ENCODE peak calls at places on chromosomes 12 and 14, in eight cellular contexts. A is GM23248, F is spleen, B is right cardiac atrium, X is lung, M is mucosa of descending colon, K is breast epithelium, Q is cardiac muscle cell. I is an unnamed sample. For H3K9me3, the result is how much of the 10 kb centered on the place peaks cover.

GRCh38 chr14:89915114-89915878 is 39.2 kb downstream of the EFCAB11 start:
- DNase-seq in A (peak), F (no peak), B (peak), X (peak), M (peak), K (peak), Q (peak), I (peak)

GRCh38 chr12:6563448-6564050 is 4.5 kb downstream of the NOP2 start:
- DNase-seq in A (peak), F (peak), B (peak), X (peak), M (peak), K (no peak), Q (peak), I (peak)

GRCh38 chr12:43069768-43070221 is 480.2 kb upstream of the PRICKLE1 start:
- DNase-seq in A (peak), F (no peak), B (peak), X (no peak), M (peak), K (no peak), Q (no peak), I (no peak)

GRCh38 chr14:75568791-75569190 is 9.6 kb upstream of the FLVCR2 start:
- DNase-seq in A (no peak), F (no peak), B (no peak), X (no peak), M (no peak), K (no peak), Q (no peak), I (no peak)

GRCh38 chr14:84250863-84251262 is 1279.1 kb upstream of the FLRT2 start:
- DNase-seq in A (no peak), F (no peak), B (no peak), X (no peak), M (no peak), K (no peak), Q (no peak), I (no peak)

GRCh38 chr12:45269407-45269741 is 53.5 kb downstream of the ANO6 start:
- DNase-seq in A (no peak), F (no peak), B (no peak), X (no peak), M (no peak), K (no peak), Q (no peak), I (no peak)

GRCh38 chr12:55874465-55874864 is 31.7 kb upstream of the MMP19 start:
- DNase-seq in A (no peak), F (no peak), B (no peak), X (no peak), M (no peak), K (no peak), Q (no peak), I (no peak)

GRCh38 chr12:89875809-89876208 is 167.2 kb upstream of the ATP2B1 start:
- DNase-seq in A (no peak), F (no peak), B (no peak), X (no peak), M (no peak), K (no peak), Q (no peak), I (no peak)

GRCh38 chr14:104735830-104736642 is 12.0 kb downstream of the ADSS1 start:
- DNase-seq in A (peak), F (peak), B (peak), X (peak), M (peak), K (peak), Q (no peak), I (no peak)

GRCh38 chr14:41957459-41957858 is 350.8 kb downstream of the LRFN5 start:
- DNase-seq in A (no peak), F (no peak), B (no peak), X (no peak), M (no peak), K (no peak), Q (no peak), I (no peak)

GRCh38 chr14:60734465-60735242 is at the start of gene MNAT1:
- DNase-seq in A (peak), F (peak), B (peak), X (peak), M (peak), K (peak), Q (peak), I (peak)

DNA sequence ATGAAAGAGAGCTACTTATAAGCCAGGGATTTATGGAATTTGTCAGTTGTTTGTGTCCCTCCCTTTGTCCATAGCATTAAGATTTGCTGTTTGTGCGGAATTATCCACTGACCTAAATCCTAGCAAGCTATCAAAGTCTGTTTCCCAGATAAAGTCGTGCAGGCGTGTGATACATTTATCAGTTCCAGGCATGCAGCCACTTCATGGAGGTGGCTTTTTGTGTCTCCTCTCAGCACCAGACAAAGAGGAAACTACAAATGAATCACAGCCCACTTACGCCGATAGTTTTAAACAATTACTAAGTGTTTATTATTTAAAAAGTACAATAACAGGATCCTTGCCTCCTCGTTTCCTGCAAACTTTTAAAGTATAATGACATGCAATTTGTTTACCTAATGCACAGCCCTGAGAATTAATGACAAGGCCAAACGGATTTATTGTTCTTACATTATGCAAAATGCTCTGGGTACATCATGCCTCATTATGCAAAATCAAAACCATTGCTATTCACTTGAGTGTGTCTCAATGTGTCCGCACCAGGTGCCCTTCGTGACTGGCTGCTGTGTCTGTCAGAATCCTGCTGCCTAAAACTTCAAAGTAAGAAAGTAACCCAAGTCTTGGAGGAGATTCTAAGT is 423.2 kb downstream of the GLT1D1 start:
- DNase-seq in A (no peak), F (no peak), B (no peak), X (no peak), M (no peak), K (no peak), Q (no peak), I (no peak)
- H3K4me3 ChIP-seq in A (no peak), F (no peak), B (no peak), X (no peak), M (no peak), K (no peak), Q (no peak), I (no peak)

GRCh38 chr12:133107121-133107520 is 23.0 kb downstream of the ZNF891 start:
- DNase-seq in A (no peak), F (no peak), B (no peak), X (no peak), M (no peak), K (no peak), Q (no peak), I (no peak)

GRCh38 chr12:133105620-133106019 is 24.5 kb downstream of the ZNF891 start:
- DNase-seq in A (peak), F (no peak), B (no peak), X (no peak), M (no peak), K (no peak), Q (no peak), I (no peak)

GRCh38 chr12:133106253-133106652 is 23.8 kb downstream of the ZNF891 start:
- DNase-seq in A (peak), F (no peak), B (no peak), X (no peak), M (no peak), K (no peak), Q (no peak), I (no peak)

GRCh38 chr12:133108150-133108549 is 21.9 kb downstream of the ZNF891 start:
- DNase-seq in A (no peak), F (no peak), B (no peak), X (no peak), M (no peak), K (no peak), Q (no peak), I (no peak)
- H3K9me3 ChIP-seq in A (under half), F (half or more), B (under half), X (under half), M (half or more), K (half or more), Q (under half), I (under half)

DNA sequence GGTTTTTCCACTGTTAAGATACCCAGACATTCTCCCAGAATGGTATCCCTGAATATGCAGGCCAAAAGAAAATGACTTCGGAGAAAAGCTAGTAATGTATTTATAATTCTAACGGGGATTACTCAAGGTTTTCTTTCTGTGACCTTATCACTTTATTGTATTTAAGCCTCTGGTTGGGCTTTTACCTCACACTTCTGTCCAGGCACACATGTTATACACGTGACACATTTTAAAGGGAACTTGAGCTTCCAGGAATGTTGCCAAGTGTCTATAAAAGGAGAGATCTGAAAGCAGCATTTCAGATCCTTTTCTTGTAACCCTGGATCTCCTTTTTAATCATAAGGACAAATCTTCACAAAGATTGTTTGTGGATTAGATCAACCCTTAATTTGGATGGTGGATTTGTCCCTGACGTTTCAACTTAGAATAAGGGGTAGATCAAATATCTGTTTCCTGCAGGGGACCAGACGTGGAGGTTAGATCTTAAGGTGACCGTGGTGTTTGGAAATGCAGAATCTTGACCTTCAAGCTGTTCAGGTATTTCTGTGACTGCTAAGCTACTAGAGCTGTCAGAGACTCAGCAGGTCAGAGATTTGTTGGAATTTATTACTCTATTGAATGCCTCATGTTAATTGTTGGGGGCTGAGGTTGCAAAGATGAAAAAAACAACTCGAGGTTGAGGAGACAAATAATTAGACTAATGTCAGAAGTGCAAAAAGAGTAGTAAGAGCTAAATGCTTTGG is 1.5 kb downstream of the CIPC start:
- DNase-seq in A (peak), F (no peak), B (no peak), X (no peak), M (peak), K (no peak), Q (no peak), I (no peak)
- H3K4me3 ChIP-seq in A (peak), F (peak), B (peak), X (no peak), M (no peak), K (peak), Q (peak), I (no peak)

DNA sequence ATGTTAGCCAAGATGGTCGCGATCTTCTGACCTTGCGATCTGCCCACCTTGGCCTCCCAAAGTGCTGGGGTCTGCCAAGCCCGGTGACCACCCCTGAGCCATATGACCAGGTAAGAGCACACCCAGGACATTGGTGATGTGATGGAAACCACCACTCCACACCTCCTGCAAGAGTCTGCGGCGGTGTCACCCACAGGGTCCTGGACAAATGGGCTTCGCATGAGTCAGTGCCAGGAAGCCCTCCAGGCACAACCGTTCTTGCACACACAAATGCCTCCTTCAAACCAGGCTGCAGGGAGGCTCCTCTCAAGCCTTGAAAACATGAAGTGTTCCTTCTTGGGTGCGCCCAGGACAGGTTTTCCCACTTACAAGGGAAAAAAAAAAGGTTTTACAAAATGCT is 16.6 kb downstream of the PITPNM2 start:
- DNase-seq in A (no peak), F (peak), B (no peak), X (peak), M (no peak), K (no peak), Q (no peak), I (no peak)
- H3K9me3 ChIP-seq in A (under half), F (under half), B (under half), X (under half), M (under half), K (under half), Q (under half), I (under half)

GRCh38 chr14:92520102-92520651 is 6.6 kb downstream of the RIN3 start:
- DNase-seq in A (no peak), F (peak), B (no peak), X (no peak), M (no peak), K (no peak), Q (no peak), I (no peak)
- H3K4me3 ChIP-seq in A (no peak), F (no peak), B (no peak), X (no peak), M (no peak), K (no peak), Q (no peak), I (no peak)

GRCh38 chr12:49227701-49228100 is 37.2 kb upstream of the TUBA1C start:
- DNase-seq in A (no peak), F (no peak), B (no peak), X (no peak), M (no peak), K (no peak), Q (no peak), I (no peak)

GRCh38 chr12:49223122-49223521 is 34.2 kb upstream of the TUBA1A start:
- DNase-seq in A (no peak), F (no peak), B (no peak), X (no peak), M (no peak), K (no peak), Q (no peak), I (no peak)

GRCh38 chr12:49225551-49226166 is 36.8 kb upstream of the TUBA1A start:
- DNase-seq in A (peak), F (no peak), B (no peak), X (peak), M (no peak), K (no peak), Q (no peak), I (no peak)

GRCh38 chr12:49220972-49221371 is 32.1 kb upstream of the TUBA1A start:
- DNase-seq in A (no peak), F (no peak), B (no peak), X (no peak), M (no peak), K (no peak), Q (no peak), I (no peak)

DNA sequence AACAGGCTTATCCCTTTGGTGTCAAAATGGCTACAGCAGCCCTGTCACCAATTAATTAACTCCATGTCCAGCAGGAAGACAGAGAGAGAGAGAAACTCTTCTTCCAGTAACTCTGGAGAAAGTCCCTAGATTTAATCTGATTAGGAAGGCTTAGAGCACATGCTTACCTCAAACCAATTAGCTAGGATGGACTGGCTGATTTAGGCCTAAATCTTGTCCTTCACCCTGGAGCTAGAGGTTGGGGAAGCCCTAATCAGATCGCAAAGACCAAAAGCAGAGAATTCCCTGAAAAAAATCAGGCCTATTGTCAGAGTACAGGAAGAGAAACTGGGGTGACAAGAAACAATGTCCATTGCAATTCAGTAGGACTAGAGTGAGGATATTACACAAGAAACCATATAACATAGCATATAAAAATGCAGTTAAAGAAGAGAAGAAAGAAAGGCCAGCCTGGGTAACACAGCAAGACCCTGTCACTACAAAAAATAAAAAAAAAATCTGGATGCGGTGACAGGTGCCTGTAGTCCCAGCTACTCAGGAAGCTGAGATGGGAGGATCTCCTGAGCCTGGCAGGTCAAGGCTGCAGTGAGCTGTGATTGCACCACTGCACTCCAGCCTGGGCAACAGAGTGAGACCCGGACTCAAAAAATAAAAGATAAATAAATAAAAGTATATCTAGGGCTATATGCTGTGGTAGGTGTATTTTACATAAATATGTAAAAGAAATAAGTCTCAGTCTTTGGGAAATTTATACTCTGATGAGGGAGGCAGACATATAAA is 34.9 kb upstream of the TUBA1A start:
- DNase-seq in A (no peak), F (no peak), B (no peak), X (no peak), M (no peak), K (no peak), Q (no peak), I (no peak)
- H3K9me3 ChIP-seq in A (under half), F (under half), B (under half), X (under half), M (under half), K (under half), Q (under half), I (under half)